ENCODE peak calls at places on chromosomes 7 and 10, in six cellular contexts. P is right lobe of liver, F is WERI-Rb-1, B is heart right ventricle, Q is K562, M is ovary. K is an unnamed sample.

GRCh38 chr10:116688241-116688711 is 54.1 kb downstream of the HSPA12A start:
- DNase-seq in Q (no peak), B (no peak), P (no peak), F (no peak), M (no peak), K (peak; percentile 86)

GRCh38 chr7:153422291-153423189 is 629.7 kb upstream of the DPP6 start:
- DNase-seq in F (no peak), P (no peak), Q (no peak), B (no peak), M (no peak), K (no peak)

GRCh38 chr7:158123214-158123613 is 464.4 kb downstream of the PTPRN2 start:
- DNase-seq in B (no peak), M (no peak), Q (no peak), P (no peak), F (no peak), K (no peak)

GRCh38 chr7:99132922-99133321 is 11.0 kb downstream of the SMURF1 start:
- DNase-seq in F (no peak), M (no peak), Q (no peak), P (peak; percentile 44), B (no peak), K (no peak)

GRCh38 chr7:115869225-115869624 is 161.3 kb downstream of the TFEC start:
- DNase-seq in F (no peak), Q (no peak), B (no peak), M (no peak), P (no peak), K (no peak)

GRCh38 chr10:104308439-104308903 is 29.8 kb downstream of the ITPRIP start:
- DNase-seq in F (no peak), M (no peak), Q (no peak), P (no peak), B (no peak), K (no peak)

GRCh38 chr10:83195021-83195420 is 944.3 kb upstream of the GHITM start:
- DNase-seq in B (no peak), F (no peak), Q (no peak), P (no peak), M (no peak), K (no peak)

GRCh38 chr10:114925675-114926204 is 12.3 kb upstream of the TRUB1 start:
- DNase-seq in Q (peak; percentile 13), F (no peak), P (no peak), B (no peak), M (no peak), K (no peak)

GRCh38 chr7:63927261-63927660 is 71.4 kb upstream of the ZNF722 start:
- DNase-seq in M (peak; percentile 36), Q (no peak), F (no peak), B (no peak), P (no peak), K (no peak)
- H3K9me3 ChIP-seq in M (no peaks in the 10 kb centered on the region), Q (no peaks in the 10 kb centered on the region), F (peaks cover 21% of the 10 kb centered on the region), B (peaks cover 3% of the 10 kb centered on the region), P (no peaks in the 10 kb centered on the region), K (no peaks in the 10 kb centered on the region)

DNA sequence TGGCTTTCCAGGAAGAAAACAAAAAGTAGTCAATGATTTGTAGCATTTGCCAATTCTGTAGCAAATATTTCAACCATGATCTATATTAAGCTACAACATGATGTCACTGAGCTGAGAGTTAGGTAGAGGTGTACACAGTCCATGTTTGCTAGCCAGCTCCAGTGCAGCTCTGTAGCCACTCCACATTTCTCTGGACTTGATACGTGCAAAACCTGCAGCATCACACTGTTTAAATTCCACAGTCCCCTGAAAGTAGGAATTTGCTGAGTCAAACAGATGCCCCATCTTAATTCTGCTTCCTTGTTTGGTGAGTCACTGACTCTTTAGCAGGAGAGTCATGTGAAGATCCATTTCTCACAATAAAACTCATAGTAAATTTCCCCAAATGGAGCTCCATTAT is 89.8 kb upstream of the LRRTM3 start:
- DNase-seq in F (no peak), Q (no peak), B (no peak), M (no peak), P (no peak), K (peak; percentile 64)
- H3K27ac ChIP-seq in F (no peak overlapping the region), Q (no peak overlapping the region), B (no peak overlapping the region), M (no peak overlapping the region), P (no peak overlapping the region), K (no peak overlapping the region)

DNA sequence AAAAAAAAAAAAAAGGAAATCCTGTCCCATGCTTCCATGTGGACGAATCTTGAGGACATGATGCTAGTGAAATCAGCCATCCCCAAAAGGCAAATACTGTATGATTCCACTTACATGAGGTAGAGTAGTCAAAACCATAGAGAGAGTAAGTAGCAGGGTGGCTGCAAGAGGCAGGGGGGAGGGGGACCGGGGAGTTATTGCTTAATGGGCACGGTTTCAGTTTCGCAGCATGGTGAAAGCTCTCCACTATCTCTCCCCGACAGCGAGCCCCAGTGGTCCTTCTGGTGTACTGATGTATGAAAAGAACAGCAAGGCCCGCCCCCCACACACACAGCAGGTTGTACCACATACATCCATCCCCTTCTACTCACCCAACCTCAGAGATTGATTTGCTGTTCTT is 32.8 kb downstream of the NOD1 start:
- DNase-seq in P (peak; percentile 80), Q (peak; percentile 73), F (peak; percentile 19), B (peak; percentile 64), M (peak; percentile 61), K (peak; percentile 90)
- TF ChIP-seq CTCF in P (peak; percentile 42), Q (peak; percentile 65), F (no peak), B (peak; percentile 46), M (no peak), K (peak; percentile 55)

DNA sequence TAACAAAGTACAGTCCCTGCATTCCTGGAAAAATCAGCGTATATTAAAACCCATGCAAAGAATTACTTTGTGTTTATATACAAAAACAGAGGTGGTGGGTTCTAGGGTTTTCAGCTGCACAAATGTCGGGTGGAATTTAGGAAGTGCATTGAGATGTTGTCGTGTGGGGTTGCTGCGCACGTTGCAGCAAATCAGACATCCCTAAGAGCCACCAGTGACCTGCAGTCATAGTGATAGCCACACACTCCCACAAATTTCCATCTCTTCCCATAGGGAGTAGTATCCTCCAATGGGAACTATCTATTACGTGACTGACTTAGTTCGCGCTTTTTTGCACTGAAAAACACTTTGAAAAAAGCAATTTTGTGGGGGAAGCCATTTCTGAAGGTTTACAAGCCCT is 375.2 kb upstream of the GALNT17 start:
- DNase-seq in B (no peak), M (no peak), P (no peak), F (no peak), Q (no peak), K (no peak)
- H3K9me3 ChIP-seq in B (no peaks in the 10 kb centered on the region), M (no peaks in the 10 kb centered on the region), P (no peaks in the 10 kb centered on the region), F (no peaks in the 10 kb centered on the region), Q (no peaks in the 10 kb centered on the region), K (no peaks in the 10 kb centered on the region)

GRCh38 chr10:112209534-112210200 is 26.1 kb upstream of the GPAM start:
- DNase-seq in B (no peak), F (no peak), P (no peak), M (no peak), Q (no peak), K (no peak)
- H3K27ac ChIP-seq in B (no peak overlapping the region), F (no peak overlapping the region), P (no peak overlapping the region), M (no peak overlapping the region), Q (no peak overlapping the region), K (no peak overlapping the region)

GRCh38 chr7:22822486-22823141 is at the start of gene TOMM7:
- DNase-seq in B (peak; percentile 90), F (peak; percentile 92), P (peak; percentile 90), Q (peak; percentile 98), M (peak; percentile 91), K (peak; percentile 98)
- TF ChIP-seq CTCF in B (peak; percentile 70), F (peak; percentile 40), P (peak; percentile 56), Q (peak; percentile 21), M (no peak), K (peak; percentile 24)

GRCh38 chr7:39624935-39625694 is 1.7 kb downstream of the RALA start:
- DNase-seq in B (no peak), P (no peak), F (no peak), Q (peak; percentile 42), M (no peak), K (peak; percentile 54)

GRCh38 chr7:39624202-39624807 is 933 bp downstream of the RALA start:
- DNase-seq in M (no peak), Q (peak; percentile 59), P (no peak), F (peak; percentile 28), B (no peak), K (no peak)

GRCh38 chr7:39622609-39623311 is 612 bp upstream of the RALA start:
- DNase-seq in F (no peak), M (no peak), P (no peak), Q (no peak), B (no peak), K (no peak)

GRCh38 chr7:39621784-39622411 is 1.5 kb upstream of the RALA start:
- DNase-seq in F (no peak), B (no peak), Q (peak; percentile 56), M (no peak), P (no peak), K (no peak)

DNA sequence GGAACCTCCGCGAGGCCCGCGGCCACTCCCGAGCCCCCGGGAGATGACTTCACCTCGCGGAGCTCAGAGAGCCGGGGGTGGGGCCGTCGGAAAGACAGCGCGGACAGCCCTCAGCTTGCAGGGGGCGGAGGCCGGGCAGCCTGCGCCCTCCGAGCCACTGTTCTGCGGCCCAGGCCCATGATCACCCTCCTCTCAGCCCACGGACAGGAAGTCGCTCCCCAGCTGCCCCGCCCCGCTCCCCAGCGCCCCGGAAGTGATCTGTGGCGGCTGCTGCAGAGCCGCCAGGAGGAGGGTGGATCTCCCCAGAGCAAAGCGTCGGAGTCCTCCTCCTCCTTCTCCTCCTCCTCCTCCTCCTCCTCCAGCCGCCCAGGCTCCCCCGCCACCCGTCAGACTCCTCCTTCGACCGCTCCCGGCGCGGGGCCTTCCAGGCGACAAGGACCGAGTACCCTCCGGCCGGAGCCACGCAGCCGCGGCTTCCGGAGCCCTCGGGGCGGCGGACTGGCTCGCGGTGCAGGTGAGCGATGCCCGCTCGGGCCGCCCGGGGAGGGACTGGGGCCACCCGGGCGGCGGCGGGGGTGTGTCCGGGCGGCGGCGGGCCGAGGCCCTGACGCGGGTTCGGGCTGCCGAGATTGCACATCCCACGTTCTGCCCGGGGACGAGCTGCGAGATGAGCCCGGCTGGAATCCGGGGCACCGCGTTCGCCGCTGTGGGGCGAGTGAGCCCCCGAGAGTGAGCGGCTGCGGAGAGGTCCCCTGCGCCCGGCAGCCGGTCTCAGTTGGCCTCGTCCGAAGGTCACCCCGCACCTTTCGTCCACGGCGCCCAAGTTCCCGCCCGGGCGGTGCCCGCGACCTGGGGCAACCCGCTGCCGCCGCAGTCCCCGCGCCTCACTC is at the start of gene RALA:
- DNase-seq in P (peak; percentile 95), B (peak; percentile 94), M (peak; percentile 92), Q (peak; percentile 95), F (peak; percentile 96), K (peak; percentile 93)
- H3K9me3 ChIP-seq in P (no peaks in the 10 kb centered on the region), B (no peaks in the 10 kb centered on the region), M (no peaks in the 10 kb centered on the region), Q (no peaks in the 10 kb centered on the region), F (no peaks in the 10 kb centered on the region), K (no peaks in the 10 kb centered on the region)

GRCh38 chr10:110305767-110306451 is 1.2 kb upstream of the SMNDC1 start:
- DNase-seq in B (no peak), M (peak; percentile 25), Q (peak; percentile 74), F (peak; percentile 40), P (no peak), K (peak; percentile 89)
- H3K27ac ChIP-seq in B (peak overlapping the region; percentile 88), M (no peak overlapping the region), Q (peak overlapping the region; percentile 87), F (no peak overlapping the region), P (peak overlapping the region; percentile 86), K (peak overlapping the region; percentile 99)

K was measured in cardiac muscle cell.